ENCODE peak calls at places on chromosomes 2 and 18, in six cellular contexts. One of them, this sample, is unnamed.

GRCh38 chr2:59339837-59340207 is 1098.7 kb upstream of the FANCL start:
- DNase-seq in activated CD4-positive, alpha-beta T cell treated with anti-CD3 and anti-CD28 coated beads for 1 hour: no peak
- DNase-seq in iris pigment epithelial cell: no peak
- DNase-seq in CD8-positive, alpha-beta memory T cell: no peak
- DNase-seq in non-pigmented ciliary epithelial cell: no peak
- DNase-seq in adipocyte: no peak
- DNase-seq in this sample: no peak

GRCh38 chr2:69061518-69061917 is 48.5 kb downstream of the ANTXR1 start:
- DNase-seq in activated CD4-positive, alpha-beta T cell treated with anti-CD3 and anti-CD28 coated beads for 1 hour: no peak
- DNase-seq in iris pigment epithelial cell: peak; percentile 46
- DNase-seq in CD8-positive, alpha-beta memory T cell: no peak
- DNase-seq in non-pigmented ciliary epithelial cell: no peak
- DNase-seq in adipocyte: no peak
- DNase-seq in this sample: no peak

GRCh38 chr2:204825054-204825453 is 279.8 kb downstream of the PARD3B start:
- DNase-seq in activated CD4-positive, alpha-beta T cell treated with anti-CD3 and anti-CD28 coated beads for 1 hour: no peak
- DNase-seq in iris pigment epithelial cell: no peak
- DNase-seq in CD8-positive, alpha-beta memory T cell: no peak
- DNase-seq in non-pigmented ciliary epithelial cell: no peak
- DNase-seq in adipocyte: no peak
- DNase-seq in this sample: no peak

GRCh38 chr2:168801961-168802824 is at the start of gene NOSTRIN:
- DNase-seq in activated CD4-positive, alpha-beta T cell treated with anti-CD3 and anti-CD28 coated beads for 1 hour: no peak
- DNase-seq in iris pigment epithelial cell: peak; percentile 34
- DNase-seq in CD8-positive, alpha-beta memory T cell: no peak
- DNase-seq in non-pigmented ciliary epithelial cell: no peak
- DNase-seq in adipocyte: peak; percentile 66
- DNase-seq in this sample: no peak

GRCh38 chr2:23591111-23591510 is 206.1 kb downstream of the KLHL29 start:
- DNase-seq in activated CD4-positive, alpha-beta T cell treated with anti-CD3 and anti-CD28 coated beads for 1 hour: no peak
- DNase-seq in iris pigment epithelial cell: no peak
- DNase-seq in CD8-positive, alpha-beta memory T cell: no peak
- DNase-seq in non-pigmented ciliary epithelial cell: no peak
- DNase-seq in adipocyte: no peak
- DNase-seq in this sample: no peak

GRCh38 chr2:10260130-10260529 is 42.6 kb upstream of the HPCAL1 start:
- DNase-seq in activated CD4-positive, alpha-beta T cell treated with anti-CD3 and anti-CD28 coated beads for 1 hour: no peak
- DNase-seq in iris pigment epithelial cell: no peak
- DNase-seq in CD8-positive, alpha-beta memory T cell: no peak
- DNase-seq in non-pigmented ciliary epithelial cell: no peak
- DNase-seq in adipocyte: no peak
- DNase-seq in this sample: peak; percentile 41

GRCh38 chr2:238970553-238971081 is 122.7 kb downstream of the TWIST2 start:
- DNase-seq in activated CD4-positive, alpha-beta T cell treated with anti-CD3 and anti-CD28 coated beads for 1 hour: no peak
- DNase-seq in iris pigment epithelial cell: peak; percentile 41
- DNase-seq in CD8-positive, alpha-beta memory T cell: peak; percentile 9
- DNase-seq in non-pigmented ciliary epithelial cell: no peak
- DNase-seq in adipocyte: peak; percentile 85
- DNase-seq in this sample: peak; percentile 49

GRCh38 chr18:49521251-49521650 is 34.2 kb upstream of the C18orf32 start:
- DNase-seq in activated CD4-positive, alpha-beta T cell treated with anti-CD3 and anti-CD28 coated beads for 1 hour: no peak
- DNase-seq in iris pigment epithelial cell: no peak
- DNase-seq in CD8-positive, alpha-beta memory T cell: no peak
- DNase-seq in non-pigmented ciliary epithelial cell: no peak
- DNase-seq in adipocyte: no peak
- DNase-seq in this sample: peak; percentile 56

GRCh38 chr2:46260305-46260704 is 36.9 kb upstream of the EPAS1 start:
- DNase-seq in activated CD4-positive, alpha-beta T cell treated with anti-CD3 and anti-CD28 coated beads for 1 hour: no peak
- DNase-seq in iris pigment epithelial cell: no peak
- DNase-seq in CD8-positive, alpha-beta memory T cell: no peak
- DNase-seq in non-pigmented ciliary epithelial cell: no peak
- DNase-seq in adipocyte: no peak
- DNase-seq in this sample: peak; percentile 41

GRCh38 chr2:47945036-47945781 is 38.9 kb upstream of the FBXO11 start:
- DNase-seq in activated CD4-positive, alpha-beta T cell treated with anti-CD3 and anti-CD28 coated beads for 1 hour: no peak
- DNase-seq in iris pigment epithelial cell: no peak
- DNase-seq in CD8-positive, alpha-beta memory T cell: no peak
- DNase-seq in non-pigmented ciliary epithelial cell: no peak
- DNase-seq in adipocyte: no peak
- DNase-seq in this sample: no peak

GRCh38 chr2:6934758-6935638 is 17.8 kb downstream of the RNF144A start:
- DNase-seq in activated CD4-positive, alpha-beta T cell treated with anti-CD3 and anti-CD28 coated beads for 1 hour: no peak
- DNase-seq in iris pigment epithelial cell: no peak
- DNase-seq in CD8-positive, alpha-beta memory T cell: no peak
- DNase-seq in non-pigmented ciliary epithelial cell: no peak
- DNase-seq in adipocyte: no peak
- DNase-seq in this sample: no peak

GRCh38 chr2:176234216-176234615 is 35.0 kb upstream of the MTX2 start:
- DNase-seq in activated CD4-positive, alpha-beta T cell treated with anti-CD3 and anti-CD28 coated beads for 1 hour: no peak
- DNase-seq in iris pigment epithelial cell: no peak
- DNase-seq in CD8-positive, alpha-beta memory T cell: no peak
- DNase-seq in non-pigmented ciliary epithelial cell: no peak
- DNase-seq in adipocyte: no peak
- DNase-seq in this sample: no peak

GRCh38 chr2:129255610-129256313 is 723.7 kb upstream of the RAB6C start:
- DNase-seq in activated CD4-positive, alpha-beta T cell treated with anti-CD3 and anti-CD28 coated beads for 1 hour: no peak
- DNase-seq in iris pigment epithelial cell: no peak
- DNase-seq in CD8-positive, alpha-beta memory T cell: no peak
- DNase-seq in non-pigmented ciliary epithelial cell: no peak
- DNase-seq in adipocyte: no peak
- DNase-seq in this sample: no peak

GRCh38 chr2:68698567-68699377 is 35.8 kb upstream of the ARHGAP25 start:
- DNase-seq in activated CD4-positive, alpha-beta T cell treated with anti-CD3 and anti-CD28 coated beads for 1 hour: no peak
- DNase-seq in iris pigment epithelial cell: no peak
- DNase-seq in CD8-positive, alpha-beta memory T cell: no peak
- DNase-seq in non-pigmented ciliary epithelial cell: no peak
- DNase-seq in adipocyte: no peak
- DNase-seq in this sample: no peak

GRCh38 chr2:95047629-95048510 is 22.4 kb downstream of the MAL start:
- DNase-seq in activated CD4-positive, alpha-beta T cell treated with anti-CD3 and anti-CD28 coated beads for 1 hour: no peak
- DNase-seq in iris pigment epithelial cell: no peak
- DNase-seq in CD8-positive, alpha-beta memory T cell: no peak
- DNase-seq in non-pigmented ciliary epithelial cell: no peak
- DNase-seq in adipocyte: no peak
- DNase-seq in this sample: no peak

GRCh38 chr2:235537186-235537585 is 43.3 kb downstream of the AGAP1 start:
- DNase-seq in activated CD4-positive, alpha-beta T cell treated with anti-CD3 and anti-CD28 coated beads for 1 hour: no peak
- DNase-seq in iris pigment epithelial cell: no peak
- DNase-seq in CD8-positive, alpha-beta memory T cell: no peak
- DNase-seq in non-pigmented ciliary epithelial cell: no peak
- DNase-seq in adipocyte: no peak
- DNase-seq in this sample: no peak

GRCh38 chr2:32981612-32982011 is 34.9 kb downstream of the LTBP1 start:
- DNase-seq in activated CD4-positive, alpha-beta T cell treated with anti-CD3 and anti-CD28 coated beads for 1 hour: no peak
- DNase-seq in iris pigment epithelial cell: no peak
- DNase-seq in CD8-positive, alpha-beta memory T cell: no peak
- DNase-seq in non-pigmented ciliary epithelial cell: no peak
- DNase-seq in adipocyte: no peak
- DNase-seq in this sample: no peak

GRCh38 chr2:71070294-71071025 is 2.0 kb downstream of the NAGK start:
- DNase-seq in activated CD4-positive, alpha-beta T cell treated with anti-CD3 and anti-CD28 coated beads for 1 hour: no peak
- DNase-seq in iris pigment epithelial cell: peak; percentile 41
- DNase-seq in CD8-positive, alpha-beta memory T cell: no peak
- DNase-seq in non-pigmented ciliary epithelial cell: no peak
- DNase-seq in adipocyte: peak; percentile 43
- DNase-seq in this sample: peak; percentile 39

GRCh38 chr2:179422037-179422643 is 157.5 kb upstream of the SESTD1 start:
- DNase-seq in activated CD4-positive, alpha-beta T cell treated with anti-CD3 and anti-CD28 coated beads for 1 hour: no peak
- DNase-seq in iris pigment epithelial cell: peak; percentile 72
- DNase-seq in CD8-positive, alpha-beta memory T cell: no peak
- DNase-seq in non-pigmented ciliary epithelial cell: peak; percentile 41
- DNase-seq in adipocyte: peak; percentile 91
- DNase-seq in this sample: peak; percentile 63

GRCh38 chr2:171434671-171434980 is 600 bp downstream of the DCAF17 start:
- DNase-seq in activated CD4-positive, alpha-beta T cell treated with anti-CD3 and anti-CD28 coated beads for 1 hour: no peak
- DNase-seq in iris pigment epithelial cell: no peak
- DNase-seq in CD8-positive, alpha-beta memory T cell: no peak
- DNase-seq in non-pigmented ciliary epithelial cell: no peak
- DNase-seq in adipocyte: no peak
- DNase-seq in this sample: no peak

GRCh38 chr2:42618972-42619371 is 50.5 kb downstream of the MTA3 start:
- DNase-seq in activated CD4-positive, alpha-beta T cell treated with anti-CD3 and anti-CD28 coated beads for 1 hour: no peak
- DNase-seq in iris pigment epithelial cell: peak; percentile 93
- DNase-seq in CD8-positive, alpha-beta memory T cell: no peak
- DNase-seq in non-pigmented ciliary epithelial cell: peak; percentile 65
- DNase-seq in adipocyte: peak; percentile 77
- DNase-seq in this sample: peak; percentile 47

GRCh38 chr2:985317-985898 is 34.8 kb downstream of the SNTG2 start:
- DNase-seq in activated CD4-positive, alpha-beta T cell treated with anti-CD3 and anti-CD28 coated beads for 1 hour: no peak
- DNase-seq in iris pigment epithelial cell: no peak
- DNase-seq in CD8-positive, alpha-beta memory T cell: no peak
- DNase-seq in non-pigmented ciliary epithelial cell: no peak
- DNase-seq in adipocyte: no peak
- DNase-seq in this sample: peak; percentile 18

GRCh38 chr2:134712736-134713495 is 5.9 kb downstream of the TMEM163 start:
- DNase-seq in activated CD4-positive, alpha-beta T cell treated with anti-CD3 and anti-CD28 coated beads for 1 hour: no peak
- DNase-seq in iris pigment epithelial cell: no peak
- DNase-seq in CD8-positive, alpha-beta memory T cell: no peak
- DNase-seq in non-pigmented ciliary epithelial cell: no peak
- DNase-seq in adipocyte: no peak
- DNase-seq in this sample: no peak

GRCh38 chr2:95669441-95669994 is 77.7 kb downstream of the TRIM43 start:
- DNase-seq in activated CD4-positive, alpha-beta T cell treated with anti-CD3 and anti-CD28 coated beads for 1 hour: no peak
- DNase-seq in iris pigment epithelial cell: no peak
- DNase-seq in CD8-positive, alpha-beta memory T cell: no peak
- DNase-seq in non-pigmented ciliary epithelial cell: no peak
- DNase-seq in adipocyte: peak; percentile 35
- DNase-seq in this sample: peak; percentile 76

GRCh38 chr2:184599054-184599874 is 935 bp downstream of the ZNF804A start:
- DNase-seq in activated CD4-positive, alpha-beta T cell treated with anti-CD3 and anti-CD28 coated beads for 1 hour: no peak
- DNase-seq in iris pigment epithelial cell: peak; percentile 59
- DNase-seq in CD8-positive, alpha-beta memory T cell: no peak
- DNase-seq in non-pigmented ciliary epithelial cell: no peak
- DNase-seq in adipocyte: peak; percentile 50
- DNase-seq in this sample: no peak

GRCh38 chr2:237864030-237864931 is 4.9 kb downstream of the RAMP1 start:
- DNase-seq in activated CD4-positive, alpha-beta T cell treated with anti-CD3 and anti-CD28 coated beads for 1 hour: no peak
- DNase-seq in iris pigment epithelial cell: no peak
- DNase-seq in CD8-positive, alpha-beta memory T cell: no peak
- DNase-seq in non-pigmented ciliary epithelial cell: no peak
- DNase-seq in adipocyte: no peak
- DNase-seq in this sample: no peak

GRCh38 chr2:232336956-232337700 is 41.4 kb upstream of the ALPP start:
- DNase-seq in activated CD4-positive, alpha-beta T cell treated with anti-CD3 and anti-CD28 coated beads for 1 hour: no peak
- DNase-seq in iris pigment epithelial cell: no peak
- DNase-seq in CD8-positive, alpha-beta memory T cell: no peak
- DNase-seq in non-pigmented ciliary epithelial cell: no peak
- DNase-seq in adipocyte: no peak
- DNase-seq in this sample: no peak

GRCh38 chr18:30106356-30106755 is 936.2 kb downstream of the DSC3 start:
- DNase-seq in activated CD4-positive, alpha-beta T cell treated with anti-CD3 and anti-CD28 coated beads for 1 hour: no peak
- DNase-seq in iris pigment epithelial cell: peak; percentile 59
- DNase-seq in CD8-positive, alpha-beta memory T cell: no peak
- DNase-seq in non-pigmented ciliary epithelial cell: no peak
- DNase-seq in adipocyte: peak; percentile 53
- DNase-seq in this sample: peak; percentile 40

GRCh38 chr2:85996591-85996990 is 107.8 kb upstream of the ST3GAL5 start:
- DNase-seq in activated CD4-positive, alpha-beta T cell treated with anti-CD3 and anti-CD28 coated beads for 1 hour: no peak
- DNase-seq in iris pigment epithelial cell: no peak
- DNase-seq in CD8-positive, alpha-beta memory T cell: no peak
- DNase-seq in non-pigmented ciliary epithelial cell: no peak
- DNase-seq in adipocyte: no peak
- DNase-seq in this sample: no peak

GRCh38 chr2:42049411-42050349 is 1.9 kb downstream of the PKDCC start:
- DNase-seq in activated CD4-positive, alpha-beta T cell treated with anti-CD3 and anti-CD28 coated beads for 1 hour: no peak
- DNase-seq in iris pigment epithelial cell: peak; percentile 42
- DNase-seq in CD8-positive, alpha-beta memory T cell: no peak
- DNase-seq in non-pigmented ciliary epithelial cell: no peak
- DNase-seq in adipocyte: no peak
- DNase-seq in this sample: no peak

This sample was measured in LHCN-M2.